ENCODE peak calls at places on chromosome 19, in five cellular contexts. N is HCT116, X is stomach, S is suprapubic skin, E is Panc1. F is an unnamed sample. For H3K4me1, the result is how much of the 10 kb centered on the place peaks cover.

GRCh38 chr19:49064029-49064629 is 489 bp downstream of the NTF4 start:
- DNase-seq in X (no peak), E (no peak), S (no peak), N (no peak), F (no peak)

GRCh38 chr19:33406521-33407139 is 33.1 kb downstream of the CEBPG start:
- DNase-seq in X (peak), E (peak), S (no peak), N (peak), F (peak)

GRCh38 chr19:38061294-38061693 is 154.3 kb downstream of the SIPA1L3 start:
- DNase-seq in X (no peak), E (no peak), S (no peak), N (no peak), F (no peak)

GRCh38 chr19:11265785-11266236 is 3.5 kb upstream of the DOCK6 start:
- DNase-seq in N (peak), E (no peak), S (no peak), X (peak), F (no peak)

GRCh38 chr19:30253581-30253996 is 118.6 kb upstream of the ZNF536 start:
- DNase-seq in S (no peak), X (no peak), N (no peak), E (no peak), F (no peak)

GRCh38 chr19:49559928-49560327 is 20.4 kb downstream of the NOSIP start:
- DNase-seq in N (no peak), S (no peak), E (no peak), X (no peak), F (no peak)

GRCh38 chr19:27974082-27974513 is 1238.9 kb downstream of the UQCRFS1 start:
- DNase-seq in E (no peak), S (no peak), X (peak), N (no peak), F (no peak)

GRCh38 chr19:6654347-6655310 is 15.3 kb downstream of the TNFSF14 start:
- DNase-seq in E (no peak), S (no peak), X (no peak), N (no peak), F (no peak)

GRCh38 chr19:49987159-49987698 is 26.3 kb upstream of the SIGLEC11 start:
- DNase-seq in X (peak), E (peak), N (peak), S (peak), F (peak)

GRCh38 chr19:23817519-23817918 is 58.8 kb upstream of the ZNF681 start:
- DNase-seq in X (peak), S (no peak), N (peak), E (no peak), F (no peak)

GRCh38 chr19:42052241-42052863 is 17.7 kb downstream of the GRIK5 start:
- DNase-seq in S (no peak), X (no peak), E (no peak), N (no peak), F (no peak)

GRCh38 chr19:13969897-13970296 is 17.6 kb downstream of the DCAF15 start:
- DNase-seq in S (no peak), X (no peak), E (no peak), N (no peak), F (no peak)

GRCh38 chr19:55340784-55341147 is 1.1 kb downstream of the KMT5C start:
- DNase-seq in X (no peak), S (peak), N (no peak), E (no peak), F (no peak)

GRCh38 chr19:40285353-40286234 is 449 bp upstream of the AKT2 start:
- DNase-seq in X (peak), N (peak), E (peak), S (peak), F (peak)

GRCh38 chr19:44848036-44848804 is 2.1 kb downstream of the NECTIN2 start:
- DNase-seq in E (no peak), N (no peak), X (no peak), S (no peak), F (peak)

GRCh38 chr19:1189419-1189818 is 15.4 kb upstream of the SBNO2 start:
- DNase-seq in E (no peak), X (no peak), S (no peak), N (peak), F (no peak)

GRCh38 chr19:8738377-8738776 is 16.9 kb downstream of the OR2Z1 start:
- DNase-seq in X (no peak), N (no peak), S (no peak), E (no peak), F (no peak)

GRCh38 chr19:29831041-29831548 is 19.3 kb downstream of the CCNE1 start:
- DNase-seq in N (peak), E (no peak), S (peak), X (no peak), F (no peak)

GRCh38 chr19:49887653-49888477 is 8.8 kb downstream of the IL4I1 start:
- DNase-seq in X (no peak), N (no peak), E (no peak), S (no peak), F (no peak)

GRCh38 chr19:10419646-10420443 is 493 bp upstream of the PDE4A start:
- DNase-seq in S (no peak), X (no peak), E (peak), N (peak), F (no peak)

GRCh38 chr19:2618611-2619010 is 83.9 kb downstream of the GNG7 start:
- DNase-seq in X (peak), N (peak), S (no peak), E (no peak), F (peak)

GRCh38 chr19:24033962-24034342 is 53.0 kb upstream of the ZNF254 start:
- DNase-seq in X (peak), N (no peak), S (no peak), E (no peak), F (peak)

GRCh38 chr19:15268928-15269253 is 36.6 kb upstream of the EPHX3 start:
- DNase-seq in S (no peak), E (no peak), X (no peak), N (no peak), F (no peak)

GRCh38 chr19:39398297-39398864 is 7.2 kb downstream of the MED29 start:
- DNase-seq in N (peak), X (peak), E (peak), S (peak), F (peak)

GRCh38 chr19:21045028-21045427 is 24.6 kb downstream of the ZNF430 start:
- DNase-seq in E (no peak), N (no peak), S (no peak), X (no peak), F (no peak)

GRCh38 chr19:8831373-8831772 is 731 bp downstream of the ZNF558 start:
- DNase-seq in N (no peak), X (no peak), S (no peak), E (no peak), F (no peak)

GRCh38 chr19:30799854-30800755 is 427.9 kb downstream of the ZNF536 start:
- DNase-seq in X (peak), S (no peak), N (no peak), E (no peak), F (no peak)

GRCh38 chr19:49149652-49150105 is 5.5 kb downstream of the HRC start:
- DNase-seq in S (peak), X (peak), N (peak), E (no peak), F (peak)

GRCh38 chr19:2810141-2811091 is 9.3 kb upstream of the ZNF554 start:
- DNase-seq in E (no peak), X (no peak), S (no peak), N (no peak), F (no peak)

GRCh38 chr19:54114340-54114826 is 1.1 kb downstream of the TFPT start:
- DNase-seq in N (no peak), X (peak), E (no peak), S (no peak), F (no peak)

GRCh38 chr19:8512115-8512967 is 1.6 kb downstream of the ZNF414 start:
- DNase-seq in E (no peak), S (no peak), X (no peak), N (peak), F (no peak)

GRCh38 chr19:42175952-42176648 is 41.4 kb downstream of the DEDD2 start:
- DNase-seq in X (no peak), E (no peak), N (no peak), S (no peak), F (no peak)

GRCh38 chr19:47464619-47465018 is 7.1 kb downstream of the SLC8A2 start:
- DNase-seq in N (no peak), E (no peak), X (no peak), S (no peak), F (no peak)

GRCh38 chr19:10292206-10292788 is 2.5 kb downstream of the ICAM5 start:
- DNase-seq in N (peak), X (peak), S (peak), E (no peak), F (peak)

GRCh38 chr19:46605356-46605821 is 4.3 kb downstream of the CALM3 start:
- DNase-seq in X (no peak), E (no peak), S (peak), N (no peak), F (peak)

GRCh38 chr19:40763963-40764362 is 11.4 kb upstream of the MIA start:
- DNase-seq in E (no peak), X (no peak), S (no peak), N (no peak), F (no peak)

GRCh38 chr19:38045554-38046253 is 138.7 kb downstream of the SIPA1L3 start:
- DNase-seq in E (no peak), X (no peak), S (no peak), N (no peak), F (no peak)

GRCh38 chr19:56405062-56405461 is 930 bp downstream of the ZNF583 start:
- DNase-seq in S (no peak), E (no peak), N (no peak), X (no peak), F (no peak)

DNA sequence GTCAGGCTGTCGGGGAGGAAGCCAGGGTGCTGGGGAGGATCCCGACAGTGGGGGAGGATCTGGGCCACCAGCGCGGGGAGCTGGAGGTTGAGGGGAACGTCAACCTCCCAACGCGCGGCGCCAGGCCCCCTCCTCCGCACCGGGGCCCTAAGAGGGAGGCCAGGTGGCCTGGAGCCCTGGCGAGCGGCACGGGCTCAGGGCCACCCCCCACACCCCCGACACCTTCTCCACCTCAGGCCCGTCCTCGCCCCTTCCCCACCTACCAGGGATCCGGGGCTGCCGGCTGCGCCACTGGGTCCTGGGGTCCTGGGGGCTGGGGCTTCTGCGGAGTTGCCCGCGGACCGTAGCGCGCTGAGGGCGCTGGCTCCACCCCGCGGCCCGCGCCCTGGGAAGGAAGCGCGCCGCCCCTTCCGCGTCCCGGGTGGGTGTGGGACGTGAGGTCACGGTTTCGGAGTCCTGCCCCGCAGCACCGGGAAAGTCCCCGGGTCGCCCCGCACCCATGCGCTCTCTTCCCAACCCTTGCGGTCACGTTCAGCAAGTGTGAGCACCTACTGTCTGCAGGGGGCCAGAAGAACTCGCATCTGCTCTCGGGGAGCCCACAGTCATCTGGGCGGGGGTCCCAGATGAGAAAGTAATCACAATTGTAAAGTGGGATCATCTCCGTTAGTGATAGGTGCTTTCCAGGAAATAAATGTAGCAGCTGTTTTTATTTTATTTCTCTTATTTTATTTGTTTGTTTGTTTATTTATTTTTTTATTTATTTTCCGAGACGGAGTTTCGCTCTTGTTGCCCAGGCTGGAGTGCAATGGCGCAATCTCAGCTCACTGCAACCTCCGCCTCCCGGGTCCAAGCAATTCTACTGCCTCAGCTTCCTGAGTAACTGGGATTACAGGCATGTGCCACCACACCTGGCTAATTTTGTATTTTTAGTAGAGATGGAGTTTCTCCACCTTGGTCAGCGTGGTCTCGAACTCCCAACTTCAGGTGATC is at the start of gene TICAM1:
- DNase-seq in N (no peak), X (peak), S (peak), E (no peak), F (peak)
- TF ChIP-seq POLR2AphosphoS5 in N (peak), X (peak), S (no peak), E (peak), F (peak)

GRCh38 chr19:5625641-5626040 is 2.8 kb downstream of the SAFB start:
- DNase-seq in X (no peak), S (no peak), E (no peak), N (no peak), F (no peak)

GRCh38 chr19:5628470-5628869 is 5.6 kb downstream of the SAFB start:
- DNase-seq in S (no peak), N (no peak), E (no peak), X (no peak), F (no peak)

GRCh38 chr19:5624741-5625140 is 1.9 kb downstream of the SAFB start:
- DNase-seq in X (no peak), E (no peak), N (no peak), S (no peak), F (no peak)

GRCh38 chr19:5628919-5629481 is 6.1 kb downstream of the SAFB start:
- DNase-seq in E (no peak), N (no peak), X (no peak), S (no peak), F (no peak)

DNA sequence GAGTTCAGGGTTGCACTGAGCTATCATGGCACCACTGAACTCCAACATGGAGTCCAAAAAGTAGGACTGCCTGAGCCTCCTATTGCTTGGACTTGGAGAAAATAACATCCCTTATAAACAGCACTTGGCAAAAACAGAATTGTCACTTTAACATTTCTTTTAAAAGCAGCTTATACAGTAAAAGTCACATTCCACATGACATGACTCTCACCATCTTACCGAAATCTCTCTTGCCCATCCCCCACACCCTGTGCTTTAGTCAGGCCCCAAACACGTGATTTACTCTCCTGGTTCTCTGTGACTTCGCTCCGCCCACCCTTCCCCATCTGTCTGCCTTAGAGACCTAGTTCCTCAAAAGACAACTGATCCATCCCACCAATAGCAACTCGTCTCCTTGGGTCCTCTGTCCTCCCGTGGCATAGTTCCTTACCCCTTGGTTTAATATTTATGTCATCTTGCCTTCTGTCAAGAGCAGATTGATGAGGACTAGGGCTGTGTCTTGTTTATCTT is 4.6 kb downstream of the SAFB start:
- DNase-seq in N (no peak), E (no peak), S (no peak), X (peak), F (peak)
- H3K4me1 ChIP-seq in N (under half), E (under half), S (half or more), X (half or more), F (half or more)

GRCh38 chr19:35740423-35741215 is 1.6 kb downstream of the IGFLR1 start:
- DNase-seq in X (peak), E (peak), N (peak), S (peak), F (peak)

GRCh38 chr19:35738887-35739229 is 3.4 kb downstream of the IGFLR1 start:
- DNase-seq in N (no peak), X (no peak), E (no peak), S (no peak), F (no peak)

GRCh38 chr19:35741216-35741541 is 1.1 kb downstream of the IGFLR1 start:
- DNase-seq in X (no peak), E (no peak), N (no peak), S (no peak), F (no peak)

GRCh38 chr19:35739275-35740107 is 2.8 kb downstream of the IGFLR1 start:
- DNase-seq in E (no peak), N (no peak), X (no peak), S (no peak), F (no peak)

GRCh38 chr19:35740108-35740422 is 2.2 kb downstream of the IGFLR1 start:
- DNase-seq in S (no peak), N (no peak), X (no peak), E (no peak), F (no peak)
- TF ChIP-seq POLR2AphosphoS5 in S (no peak), N (no peak), X (no peak), E (no peak), F (no peak)

GRCh38 chr19:17088552-17088951 is 13.0 kb downstream of the MYO9B start:
- DNase-seq in E (no peak), N (no peak), X (no peak), S (no peak), F (no peak)

GRCh38 chr19:17089238-17089637 is 13.7 kb downstream of the MYO9B start:
- DNase-seq in S (no peak), E (no peak), X (no peak), N (no peak), F (no peak)

GRCh38 chr19:17090501-17091074 is 15.0 kb downstream of the MYO9B start:
- DNase-seq in S (no peak), X (no peak), E (no peak), N (no peak), F (no peak)

GRCh38 chr19:17086129-17086528 is 10.6 kb downstream of the MYO9B start:
- DNase-seq in X (no peak), N (no peak), E (no peak), S (no peak), F (no peak)

GRCh38 chr19:17086811-17087210 is 11.2 kb downstream of the MYO9B start:
- DNase-seq in S (no peak), X (no peak), N (no peak), E (no peak), F (no peak)
- H3K4me1 ChIP-seq in S (under half), X (under half), N (under half), E (under half), F (half or more)

GRCh38 chr19:17832443-17833208 is 11.3 kb upstream of the INSL3 start:
- DNase-seq in S (no peak), N (no peak), E (no peak), X (no peak), F (no peak)
- TF ChIP-seq POLR2AphosphoS5 in S (no peak), N (no peak), E (no peak), X (no peak), F (no peak)

GRCh38 chr19:31956771-31957170 is 388.6 kb upstream of the ZNF507 start:
- DNase-seq in S (no peak), X (no peak), E (no peak), N (no peak), F (no peak)
- H3K4me1 ChIP-seq in S (under half), X (under half), E (under half), N (under half), F (under half)

F was measured in sigmoid colon.